ENCODE peak calls at places on chromosomes 7 and 10, in eight cellular contexts. K is GM12865; X is PC-9; T is kidney; S is Peyer's patch; Z is endodermal cell; I is brain microvascular endothelial cell; V is CD8-positive, alpha-beta T cell. W is an unnamed sample.

GRCh38 chr7:79528421-79528820 is 75.0 kb upstream of the MAGI2 start:
- DNase-seq in K (no peak), X (no peak), T (no peak), S (no peak), Z (no peak), I (no peak), V (no peak), W (no peak)

GRCh38 chr7:43438897-43439479 is 143.9 kb upstream of the STK17A start:
- DNase-seq in K (no peak), X (no peak), T (no peak), S (no peak), Z (no peak), I (no peak), V (no peak), W (no peak)

GRCh38 chr10:69496352-69497234 is 45.3 kb downstream of the TSPAN15 start:
- DNase-seq in K (no peak), X (peak), T (no peak), S (peak), Z (peak), I (no peak), V (no peak), W (no peak)

GRCh38 chr10:45376364-45376801 is 2.4 kb downstream of the ALOX5 start:
- DNase-seq in K (peak), X (peak), T (no peak), S (no peak), Z (no peak), I (no peak), V (no peak), W (no peak)

GRCh38 chr10:28331821-28332220 is 29.0 kb upstream of the MPP7 start:
- DNase-seq in K (no peak), X (no peak), T (no peak), S (no peak), Z (no peak), I (peak), V (no peak), W (no peak)

GRCh38 chr10:105146436-105146835 is 505.3 kb downstream of the SORCS3 start:
- DNase-seq in K (no peak), X (no peak), T (no peak), S (no peak), Z (no peak), I (no peak), V (no peak), W (no peak)

GRCh38 chr10:48468866-48469511 is 135.9 kb downstream of the ARHGAP22 start:
- DNase-seq in K (no peak), X (no peak), T (peak), S (no peak), Z (peak), I (no peak), V (peak), W (no peak)

GRCh38 chr10:118175148-118175547 is 128.4 kb upstream of the RAB11FIP2 start:
- DNase-seq in K (no peak), X (no peak), T (no peak), S (no peak), Z (no peak), I (no peak), V (no peak), W (no peak)

GRCh38 chr7:121126801-121127534 is 138.5 kb downstream of the CPED1 start:
- DNase-seq in K (peak), X (no peak), T (no peak), S (no peak), Z (no peak), I (no peak), V (no peak), W (no peak)

GRCh38 chr7:151759591-151760042 is 117.3 kb downstream of the PRKAG2 start:
- DNase-seq in K (peak), X (peak), T (no peak), S (peak), Z (peak), I (peak), V (peak), W (peak)

GRCh38 chr7:113099284-113099919 is 12.8 kb upstream of the GPR85 start:
- DNase-seq in K (no peak), X (peak), T (no peak), S (no peak), Z (no peak), I (no peak), V (no peak), W (no peak)

GRCh38 chr10:130341325-130341724 is 205.1 kb downstream of the GLRX3 start:
- DNase-seq in K (no peak), X (no peak), T (peak), S (no peak), Z (peak), I (no peak), V (no peak), W (no peak)
- TF ChIP-seq CTCF in K (no peak), X (no peak), T (peak), S (no peak), Z (peak), I (no peak), V (no peak), W (peak)

DNA sequence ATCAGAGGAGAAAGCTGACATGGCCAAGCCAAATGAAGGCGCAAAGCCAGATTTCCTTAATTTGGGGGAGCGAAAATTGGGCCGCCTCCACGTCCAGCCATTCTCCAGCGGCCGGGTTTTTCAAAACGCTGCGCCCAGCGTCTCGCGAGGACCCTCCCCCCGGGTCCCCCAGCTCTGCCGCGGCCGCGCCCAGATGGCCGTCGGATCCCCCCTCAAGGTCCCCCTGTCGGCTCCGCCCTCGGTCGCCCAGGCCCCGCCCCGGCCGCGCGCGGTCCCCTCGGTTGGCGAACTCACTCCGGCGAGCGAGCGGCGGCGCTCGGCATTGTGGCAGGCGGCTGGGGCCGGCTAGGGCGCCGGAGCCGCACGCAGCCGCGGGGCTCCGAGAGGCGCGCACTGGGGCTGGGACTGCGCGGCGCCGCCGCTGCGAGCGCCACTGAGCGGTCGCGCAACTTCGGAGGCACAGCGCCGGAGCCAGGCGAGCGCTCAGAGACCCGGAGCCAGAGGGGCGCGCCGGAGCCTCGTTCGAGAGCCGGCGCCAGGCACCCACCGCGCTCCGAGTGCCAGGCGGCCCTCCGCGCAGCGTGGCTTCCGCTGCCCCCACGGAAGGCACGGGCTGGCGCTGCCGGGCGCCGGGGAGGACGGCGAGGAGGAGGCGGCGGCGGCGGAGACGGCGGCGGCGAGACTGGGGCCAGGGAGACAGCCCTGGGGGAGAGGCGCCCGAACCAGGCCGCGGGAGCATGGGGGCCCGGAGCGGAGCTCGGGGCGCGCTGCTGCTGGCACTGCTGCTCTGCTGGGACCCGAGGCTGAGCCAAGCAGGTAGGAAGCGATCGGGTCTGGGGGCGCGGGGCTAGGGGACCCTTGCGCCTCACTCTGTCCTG is at the start of gene UNC5B:
- DNase-seq in K (peak), X (peak), T (peak), S (peak), Z (peak), I (peak), V (peak), W (no peak)
- TF ChIP-seq CTCF in K (no peak), X (no peak), T (peak), S (no peak), Z (peak), I (peak), V (no peak), W (peak)

GRCh38 chr7:157791261-157791660 is 454.5 kb downstream of the DNAJB6 start:
- DNase-seq in K (no peak), X (no peak), T (peak), S (no peak), Z (no peak), I (no peak), V (no peak), W (no peak)

GRCh38 chr7:157793973-157794763 is 457.4 kb downstream of the DNAJB6 start:
- DNase-seq in K (no peak), X (no peak), T (peak), S (no peak), Z (no peak), I (no peak), V (no peak), W (no peak)

GRCh38 chr7:157791666-157792065 is 454.9 kb downstream of the DNAJB6 start:
- DNase-seq in K (no peak), X (no peak), T (peak), S (no peak), Z (no peak), I (no peak), V (no peak), W (no peak)

GRCh38 chr7:157792241-157792950 is 455.6 kb downstream of the DNAJB6 start:
- DNase-seq in K (no peak), X (no peak), T (no peak), S (no peak), Z (no peak), I (no peak), V (no peak), W (no peak)

DNA sequence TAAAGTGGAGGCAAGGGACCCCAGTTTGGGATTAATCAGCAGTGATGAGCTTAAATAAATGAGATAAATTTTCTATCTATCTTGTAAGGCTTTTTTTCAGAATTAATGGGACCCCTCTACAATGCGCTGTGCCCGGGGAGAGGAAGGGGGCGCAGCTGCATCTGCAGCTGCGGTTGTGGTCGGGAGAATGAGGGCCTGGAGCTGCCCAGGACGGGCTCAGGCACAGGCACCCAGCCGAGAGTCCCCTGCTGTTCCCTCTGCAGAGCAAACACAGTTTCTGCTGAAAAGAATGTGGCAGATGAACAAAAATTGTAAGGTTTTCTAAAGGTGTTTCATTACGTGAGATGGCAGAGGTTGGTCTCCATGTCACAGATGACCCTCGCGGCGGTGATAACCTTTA is 456.1 kb downstream of the DNAJB6 start:
- DNase-seq in K (no peak), X (no peak), T (no peak), S (no peak), Z (no peak), I (no peak), V (no peak), W (no peak)
- TF ChIP-seq CTCF in K (no peak), X (no peak), T (no peak), S (no peak), Z (peak), I (no peak), V (no peak), W (no peak)

GRCh38 chr7:44569958-44570357 is 3.8 kb downstream of the DDX56 start:
- DNase-seq in K (no peak), X (no peak), T (no peak), S (no peak), Z (peak), I (no peak), V (no peak), W (no peak)

GRCh38 chr7:44566680-44567079 is 7.0 kb downstream of the DDX56 start:
- DNase-seq in K (no peak), X (no peak), T (no peak), S (no peak), Z (no peak), I (no peak), V (no peak), W (no peak)

GRCh38 chr7:44565795-44566559 is 7.7 kb downstream of the DDX56 start:
- DNase-seq in K (no peak), X (no peak), T (no peak), S (no peak), Z (no peak), I (no peak), V (no peak), W (no peak)

GRCh38 chr7:44568771-44569560 is 4.7 kb downstream of the DDX56 start:
- DNase-seq in K (no peak), X (no peak), T (no peak), S (no peak), Z (peak), I (no peak), V (no peak), W (no peak)

DNA sequence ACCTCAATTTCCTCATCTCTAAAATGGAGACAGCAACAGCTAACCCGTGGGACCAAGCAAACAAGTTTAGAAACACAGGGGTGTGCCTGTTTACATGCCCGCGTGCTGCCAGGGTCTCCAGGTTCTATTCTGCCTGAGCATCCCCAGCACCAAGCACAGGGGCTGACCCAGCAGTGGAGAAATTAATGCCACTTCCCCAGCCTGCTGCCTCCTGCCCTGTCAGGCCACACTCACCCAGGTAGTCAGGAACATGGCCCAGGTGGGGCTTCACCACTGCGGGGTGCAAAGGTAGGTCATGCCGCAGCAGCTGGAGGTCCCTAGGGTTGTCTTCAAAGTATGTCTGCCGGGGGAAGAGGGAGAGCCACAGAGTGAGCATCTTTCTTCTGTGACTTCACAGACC is 5.8 kb downstream of the DDX56 start:
- DNase-seq in K (no peak), X (no peak), T (no peak), S (no peak), Z (no peak), I (no peak), V (no peak), W (no peak)
- TF ChIP-seq CTCF in K (no peak), X (no peak), T (no peak), S (no peak), Z (no peak), I (no peak), V (no peak), W (no peak)

W was measured in D721Med.